ENCODE peak calls at places on chromosomes 13 and 19, in five cellular contexts. R, Q, N, F and W are unnamed samples.

GRCh38 chr19:45135176-45135575 is 25.6 kb downstream of the NKPD1 start:
- DNase-seq in Q (no peak), N (no peak), R (no peak), F (no peak), W (no peak)

GRCh38 chr19:40530091-40530901 is 46.4 kb upstream of the SHKBP1 start:
- DNase-seq in R (no peak), Q (peak; percentile 97), F (no peak), N (no peak), W (no peak)

GRCh38 chr13:61255035-61255796 is 160.4 kb downstream of the PCDH20 start:
- DNase-seq in N (no peak), Q (no peak), F (peak; percentile 11), R (no peak), W (peak; percentile 30)

GRCh38 chr19:13102666-13103584 is at the start of gene LYL1:
- DNase-seq in F (peak; percentile 39), N (no peak), R (peak; percentile 91), Q (peak; percentile 94), W (peak; percentile 89)

GRCh38 chr13:80436571-80437169 is 95.7 kb upstream of the SPRY2 start:
- DNase-seq in N (no peak), F (peak; percentile 42), Q (no peak), R (no peak), W (peak; percentile 82)

GRCh38 chr19:23410155-23410554 is 14.9 kb upstream of the ZNF91 start:
- DNase-seq in F (no peak), N (no peak), Q (no peak), R (no peak), W (no peak)

GRCh38 chr19:13024958-13025653 is 29.8 kb downstream of the NFIX start:
- DNase-seq in F (peak; percentile 52), R (no peak), Q (no peak), N (peak; percentile 56), W (no peak)

GRCh38 chr13:26759907-26760834 is at the start of gene GPR12:
- DNase-seq in N (no peak), Q (no peak), F (peak; percentile 4), R (no peak), W (peak; percentile 22)

GRCh38 chr13:63542704-63543215 is 2127.1 kb upstream of the PCDH20 start:
- DNase-seq in N (no peak), F (no peak), R (no peak), Q (no peak), W (no peak)

GRCh38 chr19:46371371-46371901 is 24.5 kb downstream of the PPP5C start:
- DNase-seq in R (peak; percentile 33), Q (no peak), F (peak; percentile 25), N (peak; percentile 27), W (no peak)

GRCh38 chr13:53010374-53011105 is 18.1 kb upstream of the OLFM4 start:
- DNase-seq in F (no peak), R (peak; percentile 60), Q (no peak), N (peak; percentile 78), W (no peak)

GRCh38 chr13:79810671-79811070 is 329.7 kb downstream of the NDFIP2 start:
- DNase-seq in N (peak; percentile 22), R (no peak), Q (no peak), F (peak; percentile 77), W (peak; percentile 68)

GRCh38 chr19:23404676-23405075 is 9.4 kb upstream of the ZNF91 start:
- DNase-seq in N (no peak), Q (no peak), R (no peak), F (no peak), W (no peak)

GRCh38 chr19:30162718-30163117 is 209.5 kb upstream of the ZNF536 start:
- DNase-seq in R (no peak), N (no peak), Q (no peak), F (no peak), W (no peak)

GRCh38 chr13:104006625-104007061 is 940.4 kb upstream of the SLC10A2 start:
- DNase-seq in N (no peak), Q (no peak), R (no peak), F (peak; percentile 90), W (peak; percentile 18)

GRCh38 chr19:2235396-2236284 is 489 bp downstream of the PLEKHJ1 start:
- DNase-seq in Q (no peak), F (no peak), N (no peak), R (peak; percentile 90), W (no peak)

GRCh38 chr19:17616961-17617806 is 61.7 kb downstream of the COLGALT1 start:
- DNase-seq in N (peak; percentile 51), F (no peak), Q (peak; percentile 92), R (no peak), W (peak; percentile 25)

GRCh38 chr13:90675129-90675528 is 672.4 kb upstream of the MIR17HG start:
- DNase-seq in N (no peak), Q (no peak), R (no peak), F (peak; percentile 25), W (no peak)

GRCh38 chr19:2048959-2049740 is 1.9 kb downstream of the MKNK2 start:
- DNase-seq in R (peak; percentile 57), Q (no peak), N (no peak), F (no peak), W (no peak)

GRCh38 chr13:79392882-79393563 is 13.0 kb downstream of the RBM26 start:
- DNase-seq in F (peak; percentile 92), R (no peak), N (peak; percentile 91), Q (no peak), W (peak; percentile 50)

GRCh38 chr19:33622809-33623511 is 1.2 kb downstream of the CHST8 start:
- DNase-seq in N (no peak), F (no peak), R (no peak), Q (no peak), W (peak; percentile 23)

GRCh38 chr13:30158774-30159445 is 148.4 kb downstream of the KATNAL1 start:
- DNase-seq in R (no peak), Q (no peak), N (no peak), F (peak; percentile 86), W (no peak)

GRCh38 chr19:45767410-45767880 is 1.6 kb downstream of the SIX5 start:
- DNase-seq in F (peak; percentile 89), Q (peak; percentile 64), N (peak; percentile 81), R (peak; percentile 68), W (peak; percentile 95)

GRCh38 chr13:87919956-87920355 is 248.8 kb downstream of the SLITRK5 start:
- DNase-seq in Q (no peak), F (no peak), R (no peak), N (no peak), W (no peak)

GRCh38 chr19:55474269-55475265 is 1.9 kb upstream of the ZNF628 start:
- DNase-seq in F (peak; percentile 92), R (no peak), N (peak; percentile 84), Q (no peak), W (no peak)

GRCh38 chr19:35717665-35718344 is at the start of gene KMT2B:
- DNase-seq in N (peak; percentile 95), Q (peak; percentile 95), F (no peak), R (no peak), W (peak; percentile 98)

GRCh38 chr13:26128676-26129075 is 76.9 kb upstream of the SHISA2 start:
- DNase-seq in F (no peak), N (peak; percentile 1), Q (no peak), R (no peak), W (no peak)

GRCh38 chr13:65724261-65724660 is 1505.9 kb downstream of the PCDH9 start:
- DNase-seq in R (no peak), F (peak; percentile 73), N (no peak), Q (no peak), W (peak; percentile 89)

GRCh38 chr19:16268676-16269319 is 55.8 kb upstream of the KLF2 start:
- DNase-seq in R (no peak), Q (no peak), N (no peak), F (no peak), W (no peak)

GRCh38 chr19:44988896-44989563 is 12.2 kb upstream of the RELB start:
- DNase-seq in N (peak; percentile 35), R (peak; percentile 88), Q (peak; percentile 67), F (peak; percentile 41), W (peak; percentile 70)

DNA sequence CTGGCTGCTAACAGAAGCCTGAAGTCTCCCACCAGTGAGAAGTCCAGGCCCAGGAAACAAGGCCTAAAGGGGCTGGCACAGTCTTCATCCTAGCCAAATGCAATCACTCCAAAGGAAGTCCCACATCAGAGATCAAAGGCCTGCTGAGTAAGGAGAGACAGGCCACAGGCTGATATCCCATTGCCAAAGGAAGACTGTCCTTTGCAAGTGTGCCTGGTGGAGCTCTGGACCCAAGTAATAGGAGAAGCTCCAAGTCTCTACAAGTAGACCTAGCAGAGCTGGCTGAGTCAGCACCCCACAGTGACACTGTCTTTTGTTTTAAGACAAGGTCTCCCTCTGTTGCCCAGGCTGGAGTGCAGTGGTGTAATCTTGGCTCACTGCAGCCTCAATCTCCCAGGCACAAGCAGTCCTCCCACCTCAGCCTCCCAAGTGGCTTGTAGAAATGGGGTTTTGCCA is 4.5 kb downstream of the DBP start:
- DNase-seq in Q (no peak), R (peak; percentile 68), N (peak; percentile 86), F (peak; percentile 51), W (no peak)
- H3K4me3 ChIP-seq in Q (no peak overlapping the region), R (no peak overlapping the region), N (no peak overlapping the region), F (no peak overlapping the region), W (no peak overlapping the region)

DNA sequence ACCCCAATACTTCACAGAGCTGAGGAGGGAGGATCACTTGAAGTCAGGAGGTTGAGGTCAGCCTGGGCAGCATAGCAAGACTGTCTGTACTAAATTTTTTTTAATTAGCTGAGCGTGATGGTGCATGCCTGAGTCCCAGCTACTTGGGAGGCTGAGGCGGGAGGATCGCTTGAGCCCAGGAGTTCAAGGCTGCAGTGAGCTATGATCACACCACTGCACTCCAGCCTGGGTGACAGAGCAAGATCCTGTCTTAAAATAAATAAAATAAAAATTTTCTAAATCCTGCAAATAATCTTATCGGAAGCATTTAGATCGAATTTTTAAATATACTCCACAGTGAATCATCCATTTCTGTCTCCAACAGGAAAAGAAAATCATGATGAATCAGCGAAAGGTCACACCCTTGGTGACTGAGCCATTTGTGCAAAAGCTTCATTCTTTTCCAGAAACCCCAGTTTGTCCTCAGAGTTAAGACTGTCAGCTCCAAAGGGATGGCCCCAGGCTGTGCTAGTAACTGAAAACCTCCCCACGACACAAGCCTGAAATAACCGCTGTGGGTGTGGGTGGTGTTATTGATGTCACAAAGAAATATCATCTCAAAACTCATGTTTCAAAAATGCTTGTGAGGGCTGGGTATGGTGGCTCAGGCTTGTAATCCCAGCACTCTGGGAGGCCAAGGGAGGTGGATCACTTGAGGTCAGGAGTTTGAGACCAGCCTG is 167.6 kb downstream of the PTPRS start:
- DNase-seq in Q (peak; percentile 44), N (peak; percentile 99), R (no peak), F (peak; percentile 97), W (no peak)
- H3K27ac ChIP-seq in Q (peak overlapping the region; percentile 58), N (peak overlapping the region; percentile 67), R (no peak overlapping the region), F (peak overlapping the region; percentile 86), W (no peak overlapping the region)

DNA sequence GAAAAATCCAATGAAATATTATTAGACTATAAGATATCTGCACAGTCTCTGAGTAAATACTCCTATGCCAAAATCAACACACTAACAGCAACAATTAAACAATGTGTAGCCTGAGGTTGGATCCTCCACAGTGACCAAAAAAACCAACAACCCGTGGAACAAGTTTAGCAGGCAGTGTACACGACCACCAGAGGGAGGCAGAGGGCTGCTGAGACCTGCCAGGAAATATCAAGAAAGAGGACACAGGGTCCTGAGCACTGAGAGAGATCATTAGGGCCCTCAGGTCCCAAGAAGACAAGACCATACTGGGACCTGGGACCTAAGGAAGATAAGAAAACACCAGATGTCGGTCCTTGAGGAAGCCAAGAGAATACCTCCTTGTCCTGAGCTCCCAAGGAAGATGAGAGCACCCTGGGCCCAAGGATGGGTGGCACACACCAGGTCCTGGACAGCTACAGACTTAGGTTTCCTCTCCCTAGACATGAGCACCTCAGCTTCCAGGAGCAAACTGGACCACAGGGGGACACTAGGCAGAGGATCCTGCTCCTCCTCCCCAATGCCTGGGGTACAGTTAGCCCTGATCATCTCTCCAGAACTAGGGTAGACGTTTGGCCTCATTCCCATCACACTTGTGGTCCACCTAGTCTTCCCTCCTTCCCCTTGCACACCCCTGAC is 822 bp upstream of the ZNF274 start:
- DNase-seq in F (no peak), Q (peak; percentile 44), N (peak; percentile 30), R (peak; percentile 66), W (peak; percentile 55)
- H3K9me3 ChIP-seq in F (peaks cover 18% of the 10 kb centered on the region), Q (peaks cover 35% of the 10 kb centered on the region), N (peaks cover 59% of the 10 kb centered on the region), R (peaks cover 9% of the 10 kb centered on the region), W (no peaks in the 10 kb centered on the region)

GRCh38 chr13:40356011-40356410 is 310.4 kb downstream of the FOXO1 start:
- DNase-seq in Q (no peak), R (no peak), N (no peak), F (no peak), W (no peak)
- H3K4me3 ChIP-seq in Q (no peak overlapping the region), R (no peak overlapping the region), N (no peak overlapping the region), F (no peak overlapping the region), W (no peak overlapping the region)